ENCODE peak calls at places on chromosomes 4 and X, in seven cellular contexts. A, O, Y, E, K, Q and V are unnamed samples.
A peak's percentile ranks its signal among the peaks of the same experiment; 100 is the strongest.

GRCh38 chrX:79096339-79096638 is 48.2 kb upstream of the GPR174 start:
- DNase-seq in A (no peak), O (no peak), Y (no peak), E (no peak), K (no peak), Q (no peak), V (no peak)

GRCh38 chr4:76199664-76200211 is 13.9 kb downstream of the SCARB2 start:
- DNase-seq in A (no peak), O (no peak), Y (peak; percentile 66), E (no peak), K (peak; percentile 43), Q (peak; percentile 48), V (no peak)

GRCh38 chr4:4985844-4986243 is 33.4 kb downstream of the CYTL1 start:
- DNase-seq in A (no peak), O (no peak), Y (no peak), E (no peak), K (peak; percentile 5), Q (no peak), V (no peak)

GRCh38 chrX:153763989-153764755 is at the start of gene PLXNB3:
- DNase-seq in A (peak; percentile 28), O (peak; percentile 91), Y (peak; percentile 67), E (peak; percentile 60), K (peak; percentile 77), Q (peak; percentile 71), V (peak; percentile 9)

GRCh38 chrX:47169273-47169672 is 24.3 kb downstream of the RBM10 start:
- DNase-seq in A (no peak), O (no peak), Y (no peak), E (no peak), K (no peak), Q (no peak), V (no peak)

GRCh38 chr4:152164561-152164960 is 371.3 kb downstream of the FBXW7 start:
- DNase-seq in A (no peak), O (no peak), Y (no peak), E (no peak), K (no peak), Q (no peak), V (no peak)

GRCh38 chrX:23228950-23229448 is 105.7 kb upstream of the PTCHD1 start:
- DNase-seq in A (no peak), O (no peak), Y (no peak), E (no peak), K (no peak), Q (no peak), V (no peak)

GRCh38 chrX:70592091-70592490 is 147.5 kb downstream of the DLG3 start:
- DNase-seq in A (peak; percentile 49), O (no peak), Y (no peak), E (peak; percentile 57), K (no peak), Q (no peak), V (peak; percentile 4)

GRCh38 chr4:157075811-157076577 is at the start of gene GLRB:
- DNase-seq in A (no peak), O (no peak), Y (no peak), E (peak; percentile 7), K (peak; percentile 55), Q (peak; percentile 13), V (no peak)

GRCh38 chrX:132022115-132022862 is 813 bp upstream of the STK26 start:
- DNase-seq in A (no peak), O (no peak), Y (peak; percentile 32), E (no peak), K (no peak), Q (no peak), V (no peak)

GRCh38 chr4:1727117-1728031 is 6.1 kb downstream of the TACC3 start:
- DNase-seq in A (peak; percentile 90), O (no peak), Y (no peak), E (no peak), K (no peak), Q (no peak), V (no peak)

GRCh38 chrX:78514852-78515251 is 144.3 kb downstream of the RTL3 start:
- DNase-seq in A (peak; percentile 36), O (no peak), Y (no peak), E (no peak), K (no peak), Q (no peak), V (no peak)

GRCh38 chrX:140165849-140166248 is 200.5 kb upstream of the CXorf66 start:
- DNase-seq in A (no peak), O (no peak), Y (no peak), E (no peak), K (no peak), Q (no peak), V (no peak)

GRCh38 chr4:62560858-62561257 is 1360.7 kb downstream of the ADGRL3 start:
- DNase-seq in A (no peak), O (no peak), Y (no peak), E (no peak), K (no peak), Q (no peak), V (no peak)

GRCh38 chrX:153974003-153974725 is 1.6 kb downstream of the TMEM187 start:
- DNase-seq in A (no peak), O (no peak), Y (no peak), E (no peak), K (no peak), Q (no peak), V (no peak)

GRCh38 chrX:103845165-103845653 is 13.2 kb upstream of the RAB9B start:
- DNase-seq in A (peak; percentile 49), O (peak; percentile 21), Y (peak; percentile 20), E (peak; percentile 30), K (peak; percentile 41), Q (peak; percentile 4), V (peak; percentile 70)

GRCh38 chr4:79319975-79320374 is 5.9 kb downstream of the NAA11 start:
- DNase-seq in A (no peak), O (no peak), Y (no peak), E (no peak), K (no peak), Q (no peak), V (no peak)